ENCODE peak calls at places on chromosome 4, in nine cellular contexts. D is fibroblast of mammary gland, A is ovary, K is uterus, R is AG08396, E is GDM1, O is astrocyte, J is AG08395, F is Kasumi-1. N is an unnamed sample.

GRCh38 chr4:79855081-79855480 is 217.9 kb downstream of the ANTXR2 start:
- DNase-seq in D (no peak), E (no peak), O (no peak), J (peak), F (no peak), R (no peak), K (no peak), A (no peak), N (no peak)

GRCh38 chr4:140688711-140689598 is 67.2 kb downstream of the TBC1D9 start:
- DNase-seq in F (no peak), K (no peak), O (peak), J (no peak), E (no peak), R (no peak), D (no peak), A (no peak), N (no peak)

GRCh38 chr4:40669504-40669903 is 39.8 kb upstream of the RBM47 start:
- DNase-seq in A (no peak), E (no peak), O (no peak), F (no peak), D (no peak), K (no peak), R (no peak), J (no peak), N (no peak)

GRCh38 chr4:183600189-183600685 is 58.7 kb downstream of the RWDD4 start:
- DNase-seq in E (no peak), A (no peak), R (no peak), F (peak), K (no peak), O (no peak), J (peak), D (no peak), N (peak)

GRCh38 chr4:1413687-1414479 is 7.6 kb upstream of the NKX1-1 start:
- DNase-seq in O (no peak), D (no peak), E (no peak), A (peak), K (no peak), J (no peak), R (peak), F (no peak), N (no peak)

GRCh38 chr4:168092176-168092712 is at the start of gene ANXA10:
- DNase-seq in E (no peak), R (no peak), K (no peak), A (no peak), O (no peak), J (no peak), F (no peak), D (no peak), N (no peak)

GRCh38 chr4:71729856-71730255 is 54.0 kb downstream of the GC start:
- DNase-seq in R (no peak), O (no peak), D (no peak), F (no peak), J (no peak), A (no peak), E (no peak), K (no peak), N (no peak)

GRCh38 chr4:10584042-10584441 is 100.5 kb downstream of the CLNK start:
- DNase-seq in F (peak), E (no peak), D (peak), A (no peak), R (peak), O (peak), J (peak), K (no peak), N (no peak)

GRCh38 chr4:20395160-20395773 is 143.6 kb downstream of the SLIT2 start:
- DNase-seq in E (no peak), O (no peak), R (no peak), F (peak), A (no peak), K (no peak), D (peak), J (peak), N (peak)

GRCh38 chr4:152784490-152785195 is 4.9 kb downstream of the ARFIP1 start:
- DNase-seq in R (peak), O (no peak), K (no peak), J (peak), E (no peak), F (peak), D (peak), A (no peak), N (no peak)

GRCh38 chr4:48877827-48878535 is 28.6 kb downstream of the OCIAD2 start:
- DNase-seq in D (no peak), E (no peak), R (no peak), K (no peak), O (no peak), F (no peak), J (no peak), A (no peak), N (peak)

GRCh38 chr4:19329631-19330030 is 922.1 kb upstream of the SLIT2 start:
- DNase-seq in O (peak), E (no peak), D (peak), A (no peak), F (no peak), K (no peak), R (no peak), J (peak), N (no peak)

GRCh38 chr4:54802336-54802735 is 144.6 kb downstream of the KIT start:
- DNase-seq in D (peak), F (no peak), E (no peak), O (no peak), J (peak), R (peak), K (no peak), A (no peak), N (no peak)

GRCh38 chr4:174490356-174490969 is 31.8 kb downstream of the HPGD start:
- DNase-seq in E (no peak), O (peak), J (no peak), D (peak), A (no peak), K (no peak), F (no peak), R (no peak), N (no peak)

GRCh38 chr4:154822775-154823174 is 41.7 kb downstream of the RBM46 start:
- DNase-seq in E (no peak), A (no peak), K (no peak), F (no peak), J (peak), R (peak), D (peak), O (peak), N (no peak)